ENCODE peak calls at places on chromosomes 7 and 10, in ten cellular contexts. One of them, this sample, is unnamed.

GRCh38 chr10:132408823-132409666 is 12.0 kb downstream of the PWWP2B start:
- DNase-seq in thoracic aorta: no peak
- DNase-seq in iris pigment epithelial cell: no peak
- DNase-seq in effector CD4-positive, alpha-beta T cell: no peak
- DNase-seq in activated CD4-positive, alpha-beta T cell treated with anti-CD3 and anti-CD28 coated beads, Interleukin-2, amount 50 U/mL, for 48 hours: no peak
- DNase-seq in RWPE1: no peak
- DNase-seq in prostate gland: peak; percentile 74
- DNase-seq in fibroblast of lung: no peak
- DNase-seq in stimulated activated naive CD4-positive, alpha-beta T cell: no peak
- DNase-seq in effector memory CD8-positive, alpha-beta T cell: no peak
- DNase-seq in this sample: no peak

GRCh38 chr10:19549503-19549902 is 266.7 kb upstream of the PLXDC2 start:
- DNase-seq in iris pigment epithelial cell: peak; percentile 23
- DNase-seq in thoracic aorta: no peak
- DNase-seq in effector memory CD8-positive, alpha-beta T cell: no peak
- DNase-seq in stimulated activated naive CD4-positive, alpha-beta T cell: no peak
- DNase-seq in prostate gland: no peak
- DNase-seq in fibroblast of lung: peak; percentile 74
- DNase-seq in RWPE1: no peak
- DNase-seq in effector CD4-positive, alpha-beta T cell: no peak
- DNase-seq in activated CD4-positive, alpha-beta T cell treated with anti-CD3 and anti-CD28 coated beads, Interleukin-2, amount 50 U/mL, for 48 hours: no peak
- DNase-seq in this sample: no peak

GRCh38 chr7:926061-927030 is 28.1 kb downstream of the ADAP1 start:
- DNase-seq in iris pigment epithelial cell: no peak
- DNase-seq in prostate gland: no peak
- DNase-seq in stimulated activated naive CD4-positive, alpha-beta T cell: no peak
- DNase-seq in fibroblast of lung: no peak
- DNase-seq in effector CD4-positive, alpha-beta T cell: no peak
- DNase-seq in thoracic aorta: no peak
- DNase-seq in RWPE1: no peak
- DNase-seq in effector memory CD8-positive, alpha-beta T cell: no peak
- DNase-seq in activated CD4-positive, alpha-beta T cell treated with anti-CD3 and anti-CD28 coated beads, Interleukin-2, amount 50 U/mL, for 48 hours: no peak
- DNase-seq in this sample: no peak

GRCh38 chr7:125526958-125527357 is 597.3 kb upstream of the POT1 start:
- DNase-seq in prostate gland: no peak
- DNase-seq in RWPE1: no peak
- DNase-seq in fibroblast of lung: no peak
- DNase-seq in stimulated activated naive CD4-positive, alpha-beta T cell: no peak
- DNase-seq in effector memory CD8-positive, alpha-beta T cell: no peak
- DNase-seq in iris pigment epithelial cell: no peak
- DNase-seq in activated CD4-positive, alpha-beta T cell treated with anti-CD3 and anti-CD28 coated beads, Interleukin-2, amount 50 U/mL, for 48 hours: no peak
- DNase-seq in effector CD4-positive, alpha-beta T cell: no peak
- DNase-seq in thoracic aorta: no peak
- DNase-seq in this sample: no peak

GRCh38 chr7:87263537-87263936 is 44.0 kb upstream of the TMEM243 start:
- DNase-seq in effector memory CD8-positive, alpha-beta T cell: no peak
- DNase-seq in stimulated activated naive CD4-positive, alpha-beta T cell: no peak
- DNase-seq in prostate gland: no peak
- DNase-seq in iris pigment epithelial cell: no peak
- DNase-seq in RWPE1: no peak
- DNase-seq in activated CD4-positive, alpha-beta T cell treated with anti-CD3 and anti-CD28 coated beads, Interleukin-2, amount 50 U/mL, for 48 hours: no peak
- DNase-seq in fibroblast of lung: no peak
- DNase-seq in thoracic aorta: no peak
- DNase-seq in effector CD4-positive, alpha-beta T cell: no peak
- DNase-seq in this sample: no peak

GRCh38 chr10:45811075-45811474 is 36.2 kb downstream of the AGAP4 start:
- DNase-seq in iris pigment epithelial cell: no peak
- DNase-seq in stimulated activated naive CD4-positive, alpha-beta T cell: no peak
- DNase-seq in RWPE1: no peak
- DNase-seq in activated CD4-positive, alpha-beta T cell treated with anti-CD3 and anti-CD28 coated beads, Interleukin-2, amount 50 U/mL, for 48 hours: no peak
- DNase-seq in prostate gland: no peak
- DNase-seq in fibroblast of lung: no peak
- DNase-seq in effector memory CD8-positive, alpha-beta T cell: no peak
- DNase-seq in effector CD4-positive, alpha-beta T cell: no peak
- DNase-seq in thoracic aorta: no peak
- DNase-seq in this sample: no peak

GRCh38 chr10:26334932-26335573 is 103.1 kb upstream of the APBB1IP start:
- DNase-seq in effector CD4-positive, alpha-beta T cell: peak; percentile 53
- DNase-seq in RWPE1: peak; percentile 56
- DNase-seq in effector memory CD8-positive, alpha-beta T cell: peak; percentile 48
- DNase-seq in prostate gland: peak; percentile 11
- DNase-seq in thoracic aorta: no peak
- DNase-seq in iris pigment epithelial cell: peak; percentile 51
- DNase-seq in stimulated activated naive CD4-positive, alpha-beta T cell: peak; percentile 81
- DNase-seq in fibroblast of lung: peak; percentile 35
- DNase-seq in activated CD4-positive, alpha-beta T cell treated with anti-CD3 and anti-CD28 coated beads, Interleukin-2, amount 50 U/mL, for 48 hours: peak; percentile 60
- DNase-seq in this sample: peak; percentile 60

GRCh38 chr10:113041841-113042745 is 92.0 kb downstream of the TCF7L2 start:
- DNase-seq in iris pigment epithelial cell: no peak
- DNase-seq in effector memory CD8-positive, alpha-beta T cell: no peak
- DNase-seq in thoracic aorta: no peak
- DNase-seq in activated CD4-positive, alpha-beta T cell treated with anti-CD3 and anti-CD28 coated beads, Interleukin-2, amount 50 U/mL, for 48 hours: no peak
- DNase-seq in stimulated activated naive CD4-positive, alpha-beta T cell: no peak
- DNase-seq in effector CD4-positive, alpha-beta T cell: no peak
- DNase-seq in prostate gland: no peak
- DNase-seq in fibroblast of lung: no peak
- DNase-seq in RWPE1: no peak
- DNase-seq in this sample: no peak

GRCh38 chr10:16950686-16951681 is 133.8 kb upstream of the RSU1 start:
- DNase-seq in fibroblast of lung: peak; percentile 38
- DNase-seq in activated CD4-positive, alpha-beta T cell treated with anti-CD3 and anti-CD28 coated beads, Interleukin-2, amount 50 U/mL, for 48 hours: peak; percentile 11
- DNase-seq in effector CD4-positive, alpha-beta T cell: no peak
- DNase-seq in RWPE1: peak; percentile 37
- DNase-seq in iris pigment epithelial cell: peak; percentile 86
- DNase-seq in effector memory CD8-positive, alpha-beta T cell: no peak
- DNase-seq in thoracic aorta: no peak
- DNase-seq in prostate gland: no peak
- DNase-seq in stimulated activated naive CD4-positive, alpha-beta T cell: no peak
- DNase-seq in this sample: no peak

GRCh38 chr7:141271451-141271850 is 197.6 kb downstream of the TMEM178B start:
- DNase-seq in thoracic aorta: no peak
- DNase-seq in iris pigment epithelial cell: no peak
- DNase-seq in activated CD4-positive, alpha-beta T cell treated with anti-CD3 and anti-CD28 coated beads, Interleukin-2, amount 50 U/mL, for 48 hours: no peak
- DNase-seq in effector CD4-positive, alpha-beta T cell: no peak
- DNase-seq in prostate gland: no peak
- DNase-seq in effector memory CD8-positive, alpha-beta T cell: no peak
- DNase-seq in fibroblast of lung: no peak
- DNase-seq in stimulated activated naive CD4-positive, alpha-beta T cell: no peak
- DNase-seq in RWPE1: no peak
- DNase-seq in this sample: no peak

GRCh38 chr10:91159254-91159783 is 61.1 kb upstream of the PCGF5 start:
- DNase-seq in stimulated activated naive CD4-positive, alpha-beta T cell: no peak
- DNase-seq in effector memory CD8-positive, alpha-beta T cell: no peak
- DNase-seq in effector CD4-positive, alpha-beta T cell: no peak
- DNase-seq in prostate gland: no peak
- DNase-seq in fibroblast of lung: no peak
- DNase-seq in RWPE1: no peak
- DNase-seq in activated CD4-positive, alpha-beta T cell treated with anti-CD3 and anti-CD28 coated beads, Interleukin-2, amount 50 U/mL, for 48 hours: no peak
- DNase-seq in thoracic aorta: no peak
- DNase-seq in iris pigment epithelial cell: no peak
- DNase-seq in this sample: no peak

GRCh38 chr10:95755511-95756004 is 405 bp upstream of the ENTPD1 start:
- DNase-seq in stimulated activated naive CD4-positive, alpha-beta T cell: no peak
- DNase-seq in activated CD4-positive, alpha-beta T cell treated with anti-CD3 and anti-CD28 coated beads, Interleukin-2, amount 50 U/mL, for 48 hours: no peak
- DNase-seq in prostate gland: no peak
- DNase-seq in iris pigment epithelial cell: peak; percentile 19
- DNase-seq in RWPE1: no peak
- DNase-seq in effector memory CD8-positive, alpha-beta T cell: no peak
- DNase-seq in fibroblast of lung: no peak
- DNase-seq in effector CD4-positive, alpha-beta T cell: no peak
- DNase-seq in thoracic aorta: no peak
- DNase-seq in this sample: no peak

GRCh38 chr7:37916017-37916672 is 472 bp downstream of the SFRP4 start:
- DNase-seq in activated CD4-positive, alpha-beta T cell treated with anti-CD3 and anti-CD28 coated beads, Interleukin-2, amount 50 U/mL, for 48 hours: no peak
- DNase-seq in iris pigment epithelial cell: no peak
- DNase-seq in effector CD4-positive, alpha-beta T cell: no peak
- DNase-seq in effector memory CD8-positive, alpha-beta T cell: no peak
- DNase-seq in stimulated activated naive CD4-positive, alpha-beta T cell: no peak
- DNase-seq in thoracic aorta: no peak
- DNase-seq in RWPE1: no peak
- DNase-seq in fibroblast of lung: peak; percentile 2
- DNase-seq in prostate gland: no peak
- DNase-seq in this sample: no peak

GRCh38 chr7:27239780-27240731 is 2.5 kb upstream of the EVX1 start:
- DNase-seq in effector CD4-positive, alpha-beta T cell: no peak
- DNase-seq in RWPE1: no peak
- DNase-seq in fibroblast of lung: no peak
- DNase-seq in prostate gland: no peak
- DNase-seq in stimulated activated naive CD4-positive, alpha-beta T cell: peak; percentile 11
- DNase-seq in activated CD4-positive, alpha-beta T cell treated with anti-CD3 and anti-CD28 coated beads, Interleukin-2, amount 50 U/mL, for 48 hours: no peak
- DNase-seq in thoracic aorta: no peak
- DNase-seq in effector memory CD8-positive, alpha-beta T cell: no peak
- DNase-seq in iris pigment epithelial cell: no peak
- DNase-seq in this sample: no peak

GRCh38 chr7:13989138-13989943 is at the start of gene ETV1:
- DNase-seq in RWPE1: peak; percentile 75
- DNase-seq in iris pigment epithelial cell: peak; percentile 84
- DNase-seq in prostate gland: peak; percentile 46
- DNase-seq in thoracic aorta: peak; percentile 9
- DNase-seq in effector memory CD8-positive, alpha-beta T cell: peak; percentile 2
- DNase-seq in effector CD4-positive, alpha-beta T cell: no peak
- DNase-seq in fibroblast of lung: peak; percentile 84
- DNase-seq in activated CD4-positive, alpha-beta T cell treated with anti-CD3 and anti-CD28 coated beads, Interleukin-2, amount 50 U/mL, for 48 hours: peak; percentile 9
- DNase-seq in stimulated activated naive CD4-positive, alpha-beta T cell: no peak
- DNase-seq in this sample: no peak

GRCh38 chr10:129483427-129484010 is 16.5 kb downstream of the MGMT start:
- DNase-seq in thoracic aorta: no peak
- DNase-seq in effector memory CD8-positive, alpha-beta T cell: no peak
- DNase-seq in fibroblast of lung: peak; percentile 8
- DNase-seq in iris pigment epithelial cell: no peak
- DNase-seq in effector CD4-positive, alpha-beta T cell: no peak
- DNase-seq in stimulated activated naive CD4-positive, alpha-beta T cell: no peak
- DNase-seq in prostate gland: no peak
- DNase-seq in RWPE1: no peak
- DNase-seq in activated CD4-positive, alpha-beta T cell treated with anti-CD3 and anti-CD28 coated beads, Interleukin-2, amount 50 U/mL, for 48 hours: no peak
- DNase-seq in this sample: no peak

GRCh38 chr10:78408671-78409472 is 375.2 kb downstream of the RPS24 start:
- DNase-seq in effector memory CD8-positive, alpha-beta T cell: no peak
- DNase-seq in stimulated activated naive CD4-positive, alpha-beta T cell: no peak
- DNase-seq in iris pigment epithelial cell: peak; percentile 13
- DNase-seq in thoracic aorta: peak; percentile 81
- DNase-seq in activated CD4-positive, alpha-beta T cell treated with anti-CD3 and anti-CD28 coated beads, Interleukin-2, amount 50 U/mL, for 48 hours: no peak
- DNase-seq in RWPE1: no peak
- DNase-seq in prostate gland: peak; percentile 88
- DNase-seq in fibroblast of lung: peak; percentile 21
- DNase-seq in effector CD4-positive, alpha-beta T cell: no peak
- DNase-seq in this sample: no peak

GRCh38 chr7:101681170-101682007 is 52.3 kb upstream of the MYL10 start:
- DNase-seq in iris pigment epithelial cell: peak; percentile 66
- DNase-seq in fibroblast of lung: peak; percentile 80
- DNase-seq in effector memory CD8-positive, alpha-beta T cell: no peak
- DNase-seq in effector CD4-positive, alpha-beta T cell: no peak
- DNase-seq in prostate gland: peak; percentile 51
- DNase-seq in thoracic aorta: peak; percentile 51
- DNase-seq in stimulated activated naive CD4-positive, alpha-beta T cell: no peak
- DNase-seq in activated CD4-positive, alpha-beta T cell treated with anti-CD3 and anti-CD28 coated beads, Interleukin-2, amount 50 U/mL, for 48 hours: no peak
- DNase-seq in RWPE1: peak; percentile 78
- DNase-seq in this sample: no peak